ENCODE peak calls at places on chromosomes 7 and 10, in eight cellular contexts. D is nucleus accumbens, U is frontal cortex, P is kidney glomerular epithelial cell, O is neural crest cell, Z is iPS DF 6.9, T is mesenchymal stem cell, R is HCT116. J is an unnamed sample.

GRCh38 chr7:114527589-114527988 is 113.0 kb downstream of the FOXP2 start:
- DNase-seq in R (no peak), U (no peak), O (no peak), P (no peak), D (no peak), Z (no peak), T (no peak), J (peak)

GRCh38 chr7:121810831-121811494 is 62.0 kb upstream of the PTPRZ1 start:
- DNase-seq in Z (no peak), P (no peak), O (no peak), R (no peak), D (no peak), T (no peak), U (no peak), J (no peak)

GRCh38 chr7:116576350-116577319 is 51.8 kb downstream of the CAV1 start:
- DNase-seq in U (no peak), O (no peak), D (no peak), T (peak), P (peak), R (no peak), Z (no peak), J (peak)

GRCh38 chr10:90313548-90314325 is 544.1 kb downstream of the HTR7 start:
- DNase-seq in U (no peak), D (no peak), P (peak), O (no peak), T (peak), Z (no peak), R (peak), J (peak)

GRCh38 chr7:98681496-98681895 is 64.4 kb downstream of the NPTX2 start:
- DNase-seq in D (no peak), P (no peak), T (no peak), U (no peak), O (no peak), R (no peak), Z (no peak), J (no peak)

GRCh38 chr10:122878799-122879338 is 512 bp downstream of the FAM24B start:
- DNase-seq in R (no peak), O (no peak), D (no peak), T (no peak), U (no peak), Z (no peak), P (no peak), J (peak)

GRCh38 chr7:86969865-86970264 is 89.6 kb downstream of the ELAPOR2 start:
- DNase-seq in R (no peak), O (no peak), P (no peak), T (no peak), Z (no peak), D (no peak), U (no peak), J (no peak)

GRCh38 chr7:107327986-107328569 is 141.8 kb upstream of the GPR22 start:
- DNase-seq in Z (no peak), R (no peak), D (no peak), O (no peak), U (no peak), T (peak), P (peak), J (peak)

GRCh38 chr10:50326757-50327701 is 75.7 kb upstream of the ASAH2 start:
- DNase-seq in P (no peak), O (no peak), T (no peak), Z (no peak), U (no peak), D (no peak), R (no peak), J (peak)

GRCh38 chr10:12419279-12419847 is 70.0 kb downstream of the CAMK1D start:
- DNase-seq in R (peak), U (no peak), Z (no peak), P (peak), O (no peak), T (peak), D (no peak), J (peak)